ENCODE peak calls at places on chromosomes 4 and X, in seven cellular contexts. F, T, Q, A, P, N and I are unnamed samples.

GRCh38 chrX:129529685-129530281 is 6.5 kb upstream of the SMARCA1 start:
- DNase-seq in F (no peak), T (no peak), Q (no peak), A (peak), P (peak), N (no peak), I (peak)

GRCh38 chrX:74023203-74023602 is 280.8 kb upstream of the ZCCHC13 start:
- DNase-seq in F (no peak), T (no peak), Q (no peak), A (no peak), P (no peak), N (no peak), I (no peak)

GRCh38 chrX:107293056-107293455 is 86.6 kb downstream of the DNAAF6 start:
- DNase-seq in F (no peak), T (no peak), Q (no peak), A (no peak), P (no peak), N (no peak), I (no peak)

GRCh38 chr4:2412534-2412884 is 5.9 kb downstream of the ZFYVE28 start:
- DNase-seq in F (peak), T (no peak), Q (no peak), A (no peak), P (no peak), N (peak), I (no peak)

GRCh38 chr4:140250989-140251552 is 97.1 kb upstream of the MAML3 start:
- DNase-seq in F (no peak), T (no peak), Q (no peak), A (no peak), P (no peak), N (peak), I (no peak)

GRCh38 chr4:8391071-8391470 is 49.5 kb downstream of the ACOX3 start:
- DNase-seq in F (no peak), T (no peak), Q (no peak), A (no peak), P (no peak), N (no peak), I (no peak)

GRCh38 chrX:107714196-107714811 is 61.3 kb downstream of the TSC22D3 start:
- DNase-seq in F (no peak), T (no peak), Q (no peak), A (peak), P (peak), N (no peak), I (peak)

GRCh38 chr4:83644677-83645639 is 109.0 kb downstream of the GPAT3 start:
- DNase-seq in F (no peak), T (peak), Q (peak), A (peak), P (peak), N (peak), I (peak)

GRCh38 chr4:24988776-24989175 is 42.0 kb downstream of the LGI2 start:
- DNase-seq in F (no peak), T (no peak), Q (peak), A (peak), P (peak), N (peak), I (peak)

GRCh38 chrX:23434356-23434884 is 99.8 kb downstream of the PTCHD1 start:
- DNase-seq in F (peak), T (no peak), Q (no peak), A (peak), P (peak), N (no peak), I (peak)

GRCh38 chr4:138204507-138204906 is 37.6 kb downstream of the SLC7A11 start:
- DNase-seq in F (no peak), T (no peak), Q (no peak), A (no peak), P (no peak), N (no peak), I (no peak)

GRCh38 chrX:24768556-24768955 is 74.8 kb downstream of the POLA1 start:
- DNase-seq in F (no peak), T (no peak), Q (no peak), A (no peak), P (no peak), N (no peak), I (no peak)

GRCh38 chr4:163332526-163333405 is at the start of gene NPY1R:
- DNase-seq in F (peak), T (peak), Q (peak), A (peak), P (peak), N (peak), I (peak)

GRCh38 chrX:11531226-11531625 is 134.5 kb downstream of the ARHGAP6 start:
- DNase-seq in F (no peak), T (no peak), Q (no peak), A (peak), P (peak), N (no peak), I (peak)

GRCh38 chrX:1592128-1592862 is 891 bp downstream of the AKAP17A start:
- DNase-seq in F (peak), T (no peak), Q (no peak), A (peak), P (peak), N (no peak), I (peak)

GRCh38 chrX:150200820-150201287 is 162.3 kb upstream of the MAMLD1 start:
- DNase-seq in F (no peak), T (peak), Q (peak), A (peak), P (peak), N (peak), I (peak)

GRCh38 chr4:16194199-16194598 is 32.1 kb downstream of the TAPT1 start:
- DNase-seq in F (no peak), T (no peak), Q (peak), A (peak), P (peak), N (no peak), I (peak)

GRCh38 chrX:2538016-2538415 is 37.2 kb upstream of the DHRSX start:
- DNase-seq in F (no peak), T (no peak), Q (no peak), A (no peak), P (no peak), N (no peak), I (no peak)

GRCh38 chrX:123322531-123322930 is 138.5 kb downstream of the GRIA3 start:
- DNase-seq in F (no peak), T (no peak), Q (no peak), A (no peak), P (no peak), N (no peak), I (no peak)

GRCh38 chr4:135244605-135245146 is 1043.1 kb upstream of the PABPC4L start:
- DNase-seq in F (no peak), T (no peak), Q (no peak), A (no peak), P (peak), N (no peak), I (peak)

GRCh38 chr4:110480031-110480549 is 4.1 kb downstream of the ENPEP start:
- DNase-seq in F (no peak), T (peak), Q (peak), A (peak), P (peak), N (no peak), I (peak)

GRCh38 chrX:42976729-42977366 is 198.9 kb upstream of the PPP1R2C start:
- DNase-seq in F (peak), T (no peak), Q (no peak), A (no peak), P (no peak), N (peak), I (no peak)

GRCh38 chr4:4762909-4763814 is 96.3 kb upstream of the MSX1 start:
- DNase-seq in F (no peak), T (peak), Q (peak), A (peak), P (peak), N (peak), I (peak)

GRCh38 chrX:70009970-70010369 is 39.8 kb downstream of the AWAT2 start:
- DNase-seq in F (no peak), T (no peak), Q (no peak), A (no peak), P (no peak), N (no peak), I (no peak)

GRCh38 chrX:8849462-8849861 is 48.3 kb upstream of the FAM9A start:
- DNase-seq in F (no peak), T (no peak), Q (no peak), A (peak), P (peak), N (no peak), I (peak)

GRCh38 chrX:53481093-53481492 is 46.9 kb upstream of the HSD17B10 start:
- DNase-seq in F (peak), T (no peak), Q (no peak), A (no peak), P (no peak), N (peak), I (no peak)

GRCh38 chr4:188154668-188155423 is 15.6 kb downstream of the TRIML1 start:
- DNase-seq in F (no peak), T (no peak), Q (no peak), A (no peak), P (no peak), N (no peak), I (no peak)

GRCh38 chr4:181821039-181822004 is 421.9 kb upstream of the TENM3 start:
- DNase-seq in F (no peak), T (no peak), Q (peak), A (peak), P (peak), N (no peak), I (peak)

GRCh38 chrX:40173662-40174593 is 76.2 kb upstream of the BCOR start:
- DNase-seq in F (peak), T (no peak), Q (no peak), A (no peak), P (peak), N (peak), I (peak)

GRCh38 chr4:161522031-161522430 is 641.8 kb downstream of the FSTL5 start:
- DNase-seq in F (no peak), T (no peak), Q (no peak), A (no peak), P (no peak), N (no peak), I (peak)

GRCh38 chr4:184021389-184021788 is 116.3 kb downstream of the STOX2 start:
- DNase-seq in F (no peak), T (no peak), Q (no peak), A (no peak), P (no peak), N (no peak), I (no peak)

GRCh38 chrX:153353416-153353815 is 19.5 kb downstream of the ZNF275 start:
- DNase-seq in F (no peak), T (no peak), Q (no peak), A (no peak), P (no peak), N (no peak), I (no peak)

GRCh38 chr4:81355136-81355535 is 116.6 kb downstream of the RASGEF1B start:
- DNase-seq in F (no peak), T (no peak), Q (no peak), A (no peak), P (no peak), N (no peak), I (no peak)

GRCh38 chr4:76984127-76984526 is 34.6 kb downstream of the SEPTIN11 start:
- DNase-seq in F (no peak), T (no peak), Q (no peak), A (peak), P (peak), N (no peak), I (peak)
- H3K4me3 ChIP-seq in F (no peak), T (no peak), Q (no peak), A (no peak), P (no peak), N (no peak), I (no peak)

DNA sequence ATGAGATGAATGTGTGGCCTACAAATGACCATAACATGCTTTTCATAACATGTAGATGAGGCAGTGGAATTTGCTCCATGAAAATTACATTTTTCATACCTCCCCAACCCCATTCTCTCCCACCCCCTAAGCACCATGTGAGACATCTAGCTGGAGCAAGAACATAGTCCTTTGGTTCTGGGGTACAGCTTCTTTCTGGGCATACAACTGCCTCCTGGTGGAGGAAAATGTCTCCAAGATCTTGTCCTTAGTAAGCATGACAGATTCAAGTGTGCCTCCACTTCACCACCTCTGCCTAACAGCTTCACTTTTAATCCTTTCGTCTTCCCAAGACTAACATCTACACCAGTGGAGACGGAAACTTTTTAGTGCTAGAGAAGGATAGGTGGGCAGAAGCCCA is 8.0 kb downstream of the EXOC1L start:
- DNase-seq in F (no peak), T (no peak), Q (no peak), A (no peak), P (no peak), N (no peak), I (no peak)
- TF ChIP-seq CTCF in F (no peak), T (no peak), Q (no peak), A (no peak), P (no peak), N (no peak), I (no peak)

GRCh38 chr4:153488006-153488718 is 22.0 kb downstream of the TMEM131L start:
- DNase-seq in F (no peak), T (no peak), Q (no peak), A (no peak), P (no peak), N (peak), I (peak)
- H3K4me3 ChIP-seq in F (peak), T (no peak), Q (no peak), A (no peak), P (no peak), N (no peak), I (no peak)

GRCh38 chr4:88672987-88673386 is 24.6 kb downstream of the NAP1L5 start:
- DNase-seq in F (peak), T (no peak), Q (no peak), A (peak), P (peak), N (no peak), I (peak)
- TF ChIP-seq CTCF in F (no peak), T (peak), Q (peak), A (peak), P (peak), N (peak), I (peak)